ENCODE peak calls at places on chromosomes 13 and 19, in eight cellular contexts. Z is lower lobe of right lung, A is vagina, M is mucosa of descending colon, I is gastrocnemius medialis, E is SK-N-SH, G is AG10803, R is dorsolateral prefrontal cortex. T is an unnamed sample.
A peak's percentile ranks its signal among the peaks of the same experiment; 100 is the strongest.

GRCh38 chr19:4636151-4636717 is 3.1 kb upstream of the TNFAIP8L1 start:
- DNase-seq in A (no peak), M (peak; percentile 76), I (peak; percentile 29), E (peak; percentile 92), Z (peak; percentile 79), R (no peak), G (peak; percentile 35), T (no peak)

GRCh38 chr13:42370229-42370628 is 98.3 kb downstream of the AKAP11 start:
- DNase-seq in G (no peak), Z (no peak), E (no peak), I (no peak), R (no peak), M (no peak), A (no peak), T (no peak)

GRCh38 chr19:2083174-2083854 is 12.8 kb downstream of the MOB3A start:
- DNase-seq in R (no peak), E (peak; percentile 23), I (no peak), G (no peak), A (no peak), M (peak; percentile 82), Z (no peak), T (no peak)

GRCh38 chr13:93246069-93246468 is 19.5 kb downstream of the GPC6 start:
- DNase-seq in M (no peak), Z (no peak), A (no peak), G (no peak), I (no peak), R (no peak), E (no peak), T (no peak)

GRCh38 chr19:14050512-14050911 is 11.4 kb downstream of the PALM3 start:
- DNase-seq in G (no peak), Z (no peak), R (no peak), A (no peak), M (no peak), I (no peak), E (no peak), T (no peak)

GRCh38 chr13:21058361-21058760 is 3.0 kb downstream of the LATS2 start:
- DNase-seq in G (peak; percentile 35), M (no peak), A (no peak), R (no peak), I (no peak), Z (no peak), E (no peak), T (no peak)

GRCh38 chr13:74246398-74246975 is 112.3 kb upstream of the KLF12 start:
- DNase-seq in Z (no peak), A (no peak), E (no peak), G (no peak), M (no peak), I (no peak), R (no peak), T (no peak)

GRCh38 chr13:38781539-38781938 is 94.7 kb downstream of the FREM2 start:
- DNase-seq in G (no peak), A (no peak), M (no peak), Z (no peak), R (no peak), E (no peak), I (no peak), T (no peak)

GRCh38 chr13:44169018-44169909 is 204.4 kb upstream of the SERP2 start:
- DNase-seq in G (peak; percentile 89), A (no peak), Z (no peak), M (no peak), I (no peak), R (no peak), E (no peak), T (no peak)

GRCh38 chr19:33678796-33679195 is 57.0 kb downstream of the CHST8 start:
- DNase-seq in Z (no peak), R (peak; percentile 60), G (no peak), A (no peak), E (peak; percentile 37), I (no peak), M (no peak), T (no peak)

GRCh38 chr13:51730927-51731326 is 73.0 kb downstream of the DHRS12 start:
- DNase-seq in A (no peak), G (no peak), I (no peak), M (no peak), Z (no peak), R (no peak), E (no peak), T (no peak)

GRCh38 chr13:51728972-51729371 is 75.0 kb downstream of the DHRS12 start:
- DNase-seq in G (peak; percentile 87), I (no peak), E (no peak), A (no peak), Z (no peak), M (no peak), R (no peak), T (no peak)

GRCh38 chr13:51729853-51730553 is 74.0 kb downstream of the DHRS12 start:
- DNase-seq in E (no peak), I (peak; percentile 41), M (no peak), Z (no peak), R (no peak), G (peak; percentile 86), A (no peak), T (no peak)

GRCh38 chr13:51733656-51734334 is 70.2 kb downstream of the DHRS12 start:
- DNase-seq in I (peak; percentile 28), G (no peak), M (no peak), Z (no peak), A (no peak), E (no peak), R (no peak), T (peak; percentile 78)

DNA sequence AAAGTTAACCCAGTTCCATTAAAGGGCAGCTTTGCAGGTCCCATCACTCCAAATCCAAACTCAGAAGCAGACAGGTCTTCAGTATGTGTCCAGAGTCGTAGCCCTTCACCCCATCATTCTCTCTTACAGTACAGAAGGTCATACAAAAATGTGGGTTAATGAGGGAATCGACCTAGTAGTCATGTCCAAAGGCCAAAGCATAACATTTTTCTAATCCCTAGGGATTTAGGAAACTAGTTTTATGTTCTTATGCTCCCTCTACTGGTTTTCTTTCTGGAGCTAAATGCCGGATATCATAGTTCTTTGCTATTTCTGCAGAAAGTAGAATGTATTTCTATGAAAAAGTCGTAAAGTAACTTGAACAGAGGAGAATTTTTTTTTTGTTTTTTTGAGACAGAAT is 72.2 kb downstream of the DHRS12 start:
- DNase-seq in E (no peak), G (peak; percentile 86), R (no peak), M (no peak), Z (no peak), I (no peak), A (no peak), T (no peak)
- TF ChIP-seq CTCF in E (peak; percentile 53), G (peak; percentile 80), R (peak; percentile 62), M (no peak), Z (peak; percentile 33), I (no peak), A (peak; percentile 32), T (peak; percentile 23)

DNA sequence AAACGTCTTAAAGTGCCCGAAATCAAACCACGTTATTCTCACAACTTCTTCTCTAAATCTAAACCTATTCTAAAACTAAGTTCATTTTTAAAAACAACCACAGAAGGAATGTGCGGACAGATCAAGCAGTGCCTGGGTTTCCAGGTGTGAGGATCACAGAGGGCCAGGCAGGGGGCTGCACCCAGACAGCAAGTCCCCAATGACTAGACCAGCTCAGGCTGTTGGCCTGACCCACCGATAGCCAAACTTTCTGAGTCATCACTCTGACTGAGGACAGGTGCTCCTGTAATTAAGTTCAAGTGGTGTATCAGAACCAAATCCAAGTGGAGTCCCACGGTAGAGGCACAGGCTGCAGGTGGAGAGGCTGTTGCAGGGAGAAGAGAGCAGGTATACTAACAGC is 37.6 kb upstream of the EPHX3 start:
- DNase-seq in Z (no peak), R (no peak), A (no peak), G (no peak), M (no peak), E (no peak), I (no peak), T (no peak)
- H3K4me3 ChIP-seq in Z (no peak overlapping the region), R (no peak overlapping the region), A (no peak overlapping the region), G (no peak overlapping the region), M (no peak overlapping the region), E (no peak overlapping the region), I (no peak overlapping the region), T (no peak overlapping the region)

GRCh38 chr13:113539176-113539575 is 45.4 kb upstream of the TFDP1 start:
- DNase-seq in A (no peak), Z (peak; percentile 24), I (no peak), M (no peak), G (no peak), R (no peak), E (no peak), T (no peak)

GRCh38 chr13:113537909-113538688 is 46.5 kb upstream of the TFDP1 start:
- DNase-seq in M (no peak), I (no peak), Z (peak; percentile 16), G (no peak), A (no peak), E (no peak), R (no peak), T (no peak)

GRCh38 chr13:113538689-113539058 is 45.9 kb upstream of the TFDP1 start:
- DNase-seq in E (peak; percentile 81), I (no peak), G (no peak), A (no peak), R (no peak), M (no peak), Z (peak; percentile 18), T (no peak)

GRCh38 chr13:113540523-113540922 is 44.0 kb upstream of the TFDP1 start:
- DNase-seq in R (no peak), Z (no peak), E (no peak), I (no peak), G (no peak), A (no peak), M (no peak), T (no peak)

DNA sequence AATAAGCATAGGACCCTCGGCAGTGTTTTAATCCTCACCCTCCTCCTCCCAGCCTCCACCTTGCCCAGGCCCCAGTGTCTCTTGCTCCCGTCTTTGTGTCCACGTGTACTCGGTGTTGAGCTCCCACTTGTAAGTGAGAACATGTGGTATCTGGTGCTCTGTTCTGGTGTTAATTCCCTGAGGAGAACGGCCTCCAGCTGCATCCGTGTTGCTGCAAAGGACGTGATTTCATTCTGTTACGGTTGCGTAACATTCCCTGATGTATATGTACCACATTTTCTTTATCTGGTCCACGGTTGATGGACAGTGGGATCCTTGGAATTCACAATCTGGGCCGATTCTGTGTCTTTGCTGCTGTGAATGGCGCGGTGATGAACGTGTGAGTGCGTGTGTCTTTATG is 44.7 kb upstream of the TFDP1 start:
- DNase-seq in R (no peak), I (no peak), E (no peak), A (no peak), G (peak; percentile 48), Z (no peak), M (no peak), T (no peak)
- TF ChIP-seq CTCF in R (no peak), I (no peak), E (no peak), A (no peak), G (no peak), Z (no peak), M (no peak), T (no peak)

DNA sequence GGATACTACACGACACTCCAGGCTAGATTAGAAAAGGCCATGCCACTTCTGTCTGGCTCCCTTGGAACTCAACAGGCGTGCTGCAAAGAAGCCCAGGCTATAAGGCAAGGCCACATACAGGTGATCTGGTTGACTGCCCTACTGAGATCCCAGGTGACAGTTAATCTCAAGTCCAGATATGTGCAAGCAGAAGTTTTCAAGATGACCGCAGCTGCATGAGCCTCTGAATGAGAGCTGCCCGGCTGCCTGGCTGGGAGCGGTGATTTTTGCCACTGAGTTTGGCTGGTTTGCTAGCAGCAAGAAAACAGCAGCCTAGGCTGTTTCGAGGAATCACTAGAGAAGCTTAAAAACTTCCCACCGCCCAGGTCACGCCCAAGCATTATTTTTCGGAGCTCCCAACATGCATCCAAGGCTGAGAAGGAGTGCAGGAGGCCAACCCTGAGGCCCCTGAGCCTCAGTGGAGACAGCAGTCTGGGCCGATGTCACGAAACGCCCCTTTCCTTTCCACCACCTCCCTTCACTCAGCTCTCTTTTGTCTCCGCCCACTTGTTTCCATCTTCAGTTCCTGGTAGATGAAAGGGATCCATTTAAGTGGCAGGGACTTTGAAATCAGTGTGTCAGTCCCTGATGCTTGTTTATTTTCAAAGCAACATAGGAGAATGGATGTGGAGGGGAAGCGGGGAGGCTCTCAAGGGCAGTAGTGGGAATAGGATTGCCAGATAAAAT is 13.9 kb upstream of the URI1 start:
- DNase-seq in M (no peak), R (no peak), A (no peak), Z (no peak), E (no peak), G (no peak), I (no peak), T (no peak)
- H3K4me3 ChIP-seq in M (no peak overlapping the region), R (peak overlapping the region; percentile 15), A (no peak overlapping the region), Z (no peak overlapping the region), E (no peak overlapping the region), G (peak overlapping the region; percentile 3), I (no peak overlapping the region), T (no peak overlapping the region)